ENCODE peak calls at places on chromosomes 7 and 10, in seven cellular contexts. One of them, this sample, is unnamed. For H3K27me3 and H3K4me1, the result is how much of the 10 kb centered on the place peaks cover.

GRCh38 chr7:130941322-130942210 is 207.6 kb upstream of the KLF14 start:
- DNase-seq in GM23338: no peak
- DNase-seq in upper lobe of left lung: peak
- DNase-seq in lower lobe of right lung: peak
- DNase-seq in Panc1: peak
- DNase-seq in hepatocyte: peak
- DNase-seq in ovary: peak
- DNase-seq in this sample: peak

GRCh38 chr10:29694121-29694520 is 59.4 kb upstream of the SVIL start:
- DNase-seq in GM23338: no peak
- DNase-seq in upper lobe of left lung: no peak
- DNase-seq in lower lobe of right lung: no peak
- DNase-seq in Panc1: no peak
- DNase-seq in hepatocyte: no peak
- DNase-seq in ovary: no peak
- DNase-seq in this sample: no peak

GRCh38 chr10:43265799-43266721 is 805 bp downstream of the RASGEF1A start:
- DNase-seq in GM23338: peak
- DNase-seq in upper lobe of left lung: peak
- DNase-seq in lower lobe of right lung: peak
- DNase-seq in Panc1: peak
- DNase-seq in hepatocyte: peak
- DNase-seq in ovary: peak
- DNase-seq in this sample: no peak

GRCh38 chr10:44862006-44862751 is 49.0 kb upstream of the TMEM72 start:
- DNase-seq in GM23338: no peak
- DNase-seq in upper lobe of left lung: no peak
- DNase-seq in lower lobe of right lung: no peak
- DNase-seq in Panc1: no peak
- DNase-seq in hepatocyte: no peak
- DNase-seq in ovary: no peak
- DNase-seq in this sample: no peak

GRCh38 chr10:60382946-60383681 is 6.6 kb downstream of the ANK3 start:
- DNase-seq in GM23338: no peak
- DNase-seq in upper lobe of left lung: no peak
- DNase-seq in lower lobe of right lung: no peak
- DNase-seq in Panc1: no peak
- DNase-seq in hepatocyte: no peak
- DNase-seq in ovary: no peak
- DNase-seq in this sample: no peak

GRCh38 chr10:92848037-92848440 is 281 bp upstream of the EXOC6 start:
- DNase-seq in GM23338: no peak
- DNase-seq in upper lobe of left lung: no peak
- DNase-seq in lower lobe of right lung: no peak
- DNase-seq in Panc1: no peak
- DNase-seq in hepatocyte: no peak
- DNase-seq in ovary: no peak
- DNase-seq in this sample: no peak

GRCh38 chr7:81715984-81716588 is 53.8 kb downstream of the HGF start:
- DNase-seq in GM23338: peak
- DNase-seq in upper lobe of left lung: no peak
- DNase-seq in lower lobe of right lung: no peak
- DNase-seq in Panc1: peak
- DNase-seq in hepatocyte: peak
- DNase-seq in ovary: no peak
- DNase-seq in this sample: no peak

GRCh38 chr10:123043409-123043925 is 34.7 kb downstream of the ACADSB start:
- DNase-seq in GM23338: peak
- DNase-seq in upper lobe of left lung: no peak
- DNase-seq in lower lobe of right lung: no peak
- DNase-seq in Panc1: peak
- DNase-seq in hepatocyte: peak
- DNase-seq in ovary: no peak
- DNase-seq in this sample: peak

GRCh38 chr10:88150338-88150737 is 286.9 kb downstream of the PTEN start:
- DNase-seq in GM23338: no peak
- DNase-seq in upper lobe of left lung: no peak
- DNase-seq in lower lobe of right lung: no peak
- DNase-seq in Panc1: no peak
- DNase-seq in hepatocyte: no peak
- DNase-seq in ovary: no peak
- DNase-seq in this sample: no peak

GRCh38 chr10:98295401-98295811 is 27.4 kb upstream of the LOXL4 start:
- DNase-seq in GM23338: no peak
- DNase-seq in upper lobe of left lung: no peak
- DNase-seq in lower lobe of right lung: no peak
- DNase-seq in Panc1: no peak
- DNase-seq in hepatocyte: no peak
- DNase-seq in ovary: no peak
- DNase-seq in this sample: no peak
- H3K27me3 ChIP-seq in GM23338: under half
- H3K27me3 ChIP-seq in upper lobe of left lung: under half
- H3K27me3 ChIP-seq in lower lobe of right lung: under half
- H3K27me3 ChIP-seq in Panc1: under half
- H3K27me3 ChIP-seq in hepatocyte: under half
- H3K27me3 ChIP-seq in ovary: under half
- H3K27me3 ChIP-seq in this sample: under half

GRCh38 chr7:98899816-98900215 is 21.5 kb downstream of the TRRAP start:
- DNase-seq in GM23338: no peak
- DNase-seq in upper lobe of left lung: no peak
- DNase-seq in lower lobe of right lung: no peak
- DNase-seq in Panc1: no peak
- DNase-seq in hepatocyte: no peak
- DNase-seq in ovary: no peak
- DNase-seq in this sample: no peak

GRCh38 chr7:98903246-98903645 is 24.9 kb downstream of the TRRAP start:
- DNase-seq in GM23338: no peak
- DNase-seq in upper lobe of left lung: no peak
- DNase-seq in lower lobe of right lung: no peak
- DNase-seq in Panc1: no peak
- DNase-seq in hepatocyte: no peak
- DNase-seq in ovary: no peak
- DNase-seq in this sample: no peak

GRCh38 chr7:98902523-98902922 is 24.2 kb downstream of the TRRAP start:
- DNase-seq in GM23338: no peak
- DNase-seq in upper lobe of left lung: no peak
- DNase-seq in lower lobe of right lung: no peak
- DNase-seq in Panc1: no peak
- DNase-seq in hepatocyte: no peak
- DNase-seq in ovary: no peak
- DNase-seq in this sample: no peak

DNA sequence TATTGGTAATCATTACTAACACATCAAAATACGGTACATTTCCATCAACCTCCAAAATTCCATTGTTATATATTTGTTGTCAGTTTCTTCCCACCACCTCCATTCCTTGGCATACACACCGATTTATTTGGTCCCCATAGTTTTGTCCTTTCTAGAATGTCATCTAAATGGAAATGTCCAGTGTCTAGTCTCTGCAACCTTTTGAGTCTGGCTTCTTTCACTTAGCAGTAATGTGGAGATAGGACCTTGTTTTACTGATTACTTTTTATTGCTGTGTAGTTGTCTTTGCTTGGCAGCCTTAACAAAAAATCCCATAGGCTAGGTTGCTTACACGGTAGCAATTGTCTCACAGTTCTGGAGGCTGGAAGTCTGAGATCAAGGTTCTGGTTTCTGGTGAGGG is 22.5 kb downstream of the TRRAP start:
- DNase-seq in GM23338: no peak
- DNase-seq in upper lobe of left lung: no peak
- DNase-seq in lower lobe of right lung: no peak
- DNase-seq in Panc1: no peak
- DNase-seq in hepatocyte: no peak
- DNase-seq in ovary: no peak
- DNase-seq in this sample: no peak
- H3K4me1 ChIP-seq in GM23338: under half
- H3K4me1 ChIP-seq in upper lobe of left lung: under half
- H3K4me1 ChIP-seq in lower lobe of right lung: under half
- H3K4me1 ChIP-seq in Panc1: under half
- H3K4me1 ChIP-seq in hepatocyte: under half
- H3K4me1 ChIP-seq in ovary: under half
- H3K4me1 ChIP-seq in this sample: under half

GRCh38 chr10:48905311-48905710 is 34.3 kb downstream of the LRRC18 start:
- DNase-seq in GM23338: no peak
- DNase-seq in upper lobe of left lung: no peak
- DNase-seq in lower lobe of right lung: no peak
- DNase-seq in Panc1: no peak
- DNase-seq in hepatocyte: no peak
- DNase-seq in ovary: no peak
- DNase-seq in this sample: no peak
- H3K27me3 ChIP-seq in GM23338: under half
- H3K27me3 ChIP-seq in upper lobe of left lung: under half
- H3K27me3 ChIP-seq in lower lobe of right lung: under half
- H3K27me3 ChIP-seq in Panc1: under half
- H3K27me3 ChIP-seq in hepatocyte: under half
- H3K27me3 ChIP-seq in ovary: under half
- H3K27me3 ChIP-seq in this sample: under half

GRCh38 chr7:44084695-44085094 is 2.4 kb upstream of the POLM start:
- DNase-seq in GM23338: no peak
- DNase-seq in upper lobe of left lung: no peak
- DNase-seq in lower lobe of right lung: no peak
- DNase-seq in Panc1: no peak
- DNase-seq in hepatocyte: no peak
- DNase-seq in ovary: no peak
- DNase-seq in this sample: no peak
- H3K4me1 ChIP-seq in GM23338: under half
- H3K4me1 ChIP-seq in upper lobe of left lung: under half
- H3K4me1 ChIP-seq in lower lobe of right lung: under half
- H3K4me1 ChIP-seq in Panc1: under half
- H3K4me1 ChIP-seq in hepatocyte: under half
- H3K4me1 ChIP-seq in ovary: under half
- H3K4me1 ChIP-seq in this sample: under half

GRCh38 chr10:84185526-84186175 is 8.7 kb upstream of the CDHR1 start:
- DNase-seq in GM23338: no peak
- DNase-seq in upper lobe of left lung: no peak
- DNase-seq in lower lobe of right lung: no peak
- DNase-seq in Panc1: no peak
- DNase-seq in hepatocyte: no peak
- DNase-seq in ovary: no peak
- DNase-seq in this sample: no peak
- H3K27me3 ChIP-seq in GM23338: under half
- H3K27me3 ChIP-seq in upper lobe of left lung: under half
- H3K27me3 ChIP-seq in lower lobe of right lung: under half
- H3K27me3 ChIP-seq in Panc1: under half
- H3K27me3 ChIP-seq in hepatocyte: under half
- H3K27me3 ChIP-seq in ovary: under half
- H3K27me3 ChIP-seq in this sample: under half

GRCh38 chr7:80542398-80542797 is 30.5 kb upstream of the GNAT3 start:
- DNase-seq in GM23338: no peak
- DNase-seq in upper lobe of left lung: no peak
- DNase-seq in lower lobe of right lung: no peak
- DNase-seq in Panc1: peak
- DNase-seq in hepatocyte: no peak
- DNase-seq in ovary: no peak
- DNase-seq in this sample: no peak
- H3K4me1 ChIP-seq in GM23338: under half
- H3K4me1 ChIP-seq in upper lobe of left lung: under half
- H3K4me1 ChIP-seq in lower lobe of right lung: under half
- H3K4me1 ChIP-seq in Panc1: under half
- H3K4me1 ChIP-seq in hepatocyte: under half
- H3K4me1 ChIP-seq in ovary: under half
- H3K4me1 ChIP-seq in this sample: under half

DNA sequence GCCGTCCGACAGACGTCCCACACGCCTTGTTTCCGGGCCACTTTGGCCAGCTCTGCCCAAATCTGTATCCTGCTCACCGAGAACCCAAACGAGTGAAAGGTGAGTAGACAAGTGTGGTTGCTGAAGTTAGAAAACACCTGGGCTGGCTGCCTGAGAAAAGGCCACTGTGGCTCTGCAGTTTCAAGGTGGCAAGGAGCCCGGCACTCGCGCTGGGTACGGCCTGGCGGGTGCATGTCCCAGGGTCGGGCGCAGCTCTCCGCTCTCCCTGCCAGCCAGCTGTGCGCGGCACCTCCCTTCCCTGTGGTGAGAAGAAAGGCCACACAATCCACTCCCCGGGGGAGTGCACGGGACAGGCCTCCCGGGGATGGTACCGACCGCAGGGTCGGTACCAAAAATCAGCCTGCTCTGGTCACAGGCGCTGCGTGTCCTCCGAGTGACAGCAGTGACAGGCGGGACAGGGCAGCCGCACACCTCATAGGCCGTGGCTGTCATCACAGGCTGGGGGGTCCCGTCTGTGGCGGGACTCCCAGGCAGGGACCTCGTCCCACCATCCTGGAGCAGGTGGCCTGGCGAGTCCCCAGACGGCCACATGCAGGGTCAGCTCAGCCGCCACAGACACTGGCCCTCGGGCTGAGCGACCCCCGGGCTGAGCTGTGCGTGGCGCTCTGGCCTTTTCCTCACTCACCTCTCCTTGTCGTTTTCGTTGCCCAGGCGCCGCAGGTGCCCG is 22.8 kb downstream of the CFAP46 start:
- DNase-seq in GM23338: no peak
- DNase-seq in upper lobe of left lung: peak
- DNase-seq in lower lobe of right lung: peak
- DNase-seq in Panc1: no peak
- DNase-seq in hepatocyte: no peak
- DNase-seq in ovary: no peak
- DNase-seq in this sample: no peak
- H3K27me3 ChIP-seq in GM23338: under half
- H3K27me3 ChIP-seq in upper lobe of left lung: under half
- H3K27me3 ChIP-seq in lower lobe of right lung: under half
- H3K27me3 ChIP-seq in Panc1: under half
- H3K27me3 ChIP-seq in hepatocyte: under half
- H3K27me3 ChIP-seq in ovary: under half
- H3K27me3 ChIP-seq in this sample: under half

GRCh38 chr10:86673827-86674581 is 5.7 kb downstream of the LDB3 start:
- DNase-seq in GM23338: no peak
- DNase-seq in upper lobe of left lung: no peak
- DNase-seq in lower lobe of right lung: no peak
- DNase-seq in Panc1: no peak
- DNase-seq in hepatocyte: no peak
- DNase-seq in ovary: no peak
- DNase-seq in this sample: no peak
- H3K4me1 ChIP-seq in GM23338: under half
- H3K4me1 ChIP-seq in upper lobe of left lung: under half
- H3K4me1 ChIP-seq in lower lobe of right lung: under half
- H3K4me1 ChIP-seq in Panc1: under half
- H3K4me1 ChIP-seq in hepatocyte: under half
- H3K4me1 ChIP-seq in ovary: under half
- H3K4me1 ChIP-seq in this sample: under half